ENCODE peak calls at places on chromosomes 11 and 22, in nine cellular contexts. S, V, H, Y, Q, N, C, X and O are unnamed samples.
A peak's percentile ranks its signal among the peaks of the same experiment; 100 is the strongest.

GRCh38 chr11:73404048-73404447 is 27.8 kb downstream of the RELT start:
- DNase-seq in C (peak; percentile 28), H (peak; percentile 73), X (no peak), N (no peak), Y (peak; percentile 63), V (peak; percentile 68), S (peak; percentile 76), Q (peak; percentile 90), O (no peak)

GRCh38 chr11:75147875-75148263 is 3.0 kb upstream of the SLCO2B1 start:
- DNase-seq in C (no peak), V (no peak), H (no peak), Q (no peak), X (no peak), S (peak; percentile 51), N (no peak), Y (no peak), O (no peak)

GRCh38 chr11:119338318-119338890 is 2.3 kb downstream of the C1QTNF5 start:
- DNase-seq in H (peak; percentile 92), S (peak; percentile 65), C (peak; percentile 39), V (peak; percentile 91), N (peak; percentile 74), X (peak; percentile 88), Y (peak; percentile 63), Q (peak; percentile 95), O (no peak)

GRCh38 chr22:46726986-46727317 is 11.1 kb downstream of the CERK start:
- DNase-seq in X (no peak), H (no peak), S (no peak), V (no peak), Y (no peak), Q (no peak), C (no peak), N (no peak), O (no peak)

GRCh38 chr22:37896181-37896592 is 9.9 kb upstream of the MICALL1 start:
- DNase-seq in C (no peak), Y (no peak), Q (peak; percentile 68), N (no peak), V (peak; percentile 88), H (peak; percentile 43), X (no peak), S (no peak), O (no peak)

GRCh38 chr22:45083659-45084305 is 74.0 kb upstream of the PHF21B start:
- DNase-seq in V (peak; percentile 76), Y (peak; percentile 18), C (no peak), H (no peak), N (no peak), X (no peak), Q (no peak), S (no peak), O (no peak)

GRCh38 chr11:59802639-59803176 is 7.9 kb downstream of the MRPL16 start:
- DNase-seq in Y (peak; percentile 58), H (peak; percentile 58), N (no peak), Q (no peak), V (peak; percentile 84), S (no peak), C (peak; percentile 46), X (peak; percentile 4), O (no peak)

GRCh38 chr11:118076754-118077281 is at the start of gene TMPRSS4:
- DNase-seq in X (no peak), C (peak; percentile 61), Q (no peak), N (peak; percentile 84), H (peak; percentile 79), Y (no peak), S (no peak), V (peak; percentile 83), O (no peak)

GRCh38 chr11:60948251-60948650 is 3.7 kb downstream of the SLC15A3 start:
- DNase-seq in Q (no peak), V (no peak), C (no peak), N (no peak), Y (no peak), H (no peak), X (no peak), S (no peak), O (no peak)

GRCh38 chr11:112012877-112013276 is 12.3 kb upstream of the DLAT start:
- DNase-seq in Q (no peak), V (peak; percentile 76), S (no peak), X (no peak), N (no peak), H (no peak), Y (no peak), C (no peak), O (no peak)

GRCh38 chr11:122696662-122697061 is 41.1 kb downstream of the UBASH3B start:
- DNase-seq in C (no peak), Y (no peak), S (no peak), Q (no peak), H (no peak), N (no peak), V (no peak), X (no peak), O (no peak)

DNA sequence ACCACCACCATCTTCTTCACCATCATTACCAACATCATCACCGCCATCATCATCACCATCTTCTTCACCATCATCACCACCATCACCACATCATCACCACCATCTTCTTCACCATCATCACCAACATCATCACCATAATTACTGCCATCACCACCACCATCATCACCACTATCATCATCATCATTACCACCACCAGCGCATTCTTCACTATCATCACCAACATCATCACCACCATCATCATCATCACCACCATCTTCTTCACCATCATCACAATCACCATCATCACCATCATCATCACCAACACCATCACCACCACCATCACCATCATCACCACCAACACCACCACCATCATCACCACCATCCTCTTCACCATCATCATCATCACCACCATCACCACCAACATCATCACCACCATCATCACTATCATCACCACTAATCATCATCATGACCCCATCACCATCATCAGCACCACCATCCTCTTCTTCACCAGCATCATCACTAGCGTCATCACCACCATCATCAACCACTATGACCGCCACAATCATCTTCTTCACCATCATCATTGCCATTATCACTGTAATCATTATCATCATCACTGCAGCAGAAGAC is 303.8 kb downstream of the CTTN start:
- DNase-seq in Q (no peak), N (no peak), H (no peak), Y (no peak), X (no peak), S (no peak), V (no peak), C (no peak), O (no peak)
- H3K4me1 ChIP-seq in Q (no peaks in the 10 kb centered on the region), N (no peaks in the 10 kb centered on the region), H (no peaks in the 10 kb centered on the region), Y (no peaks in the 10 kb centered on the region), X (peaks cover 12% of the 10 kb centered on the region), S (no peaks in the 10 kb centered on the region), V (peaks cover 11% of the 10 kb centered on the region), C (no peaks in the 10 kb centered on the region), O (no peaks in the 10 kb centered on the region)

GRCh38 chr22:17565986-17566687 is 2.8 kb downstream of the SLC25A18 start:
- DNase-seq in C (no peak), S (no peak), N (no peak), Y (no peak), V (no peak), H (no peak), X (no peak), Q (no peak), O (no peak)
- H3K4me1 ChIP-seq in C (no peaks in the 10 kb centered on the region), S (peaks cover 46% of the 10 kb centered on the region), N (no peaks in the 10 kb centered on the region), Y (peaks cover 15% of the 10 kb centered on the region), V (peaks cover 9% of the 10 kb centered on the region), H (peaks cover 42% of the 10 kb centered on the region), X (peaks cover 31% of the 10 kb centered on the region), Q (no peaks in the 10 kb centered on the region), O (peaks cover 27% of the 10 kb centered on the region)

DNA sequence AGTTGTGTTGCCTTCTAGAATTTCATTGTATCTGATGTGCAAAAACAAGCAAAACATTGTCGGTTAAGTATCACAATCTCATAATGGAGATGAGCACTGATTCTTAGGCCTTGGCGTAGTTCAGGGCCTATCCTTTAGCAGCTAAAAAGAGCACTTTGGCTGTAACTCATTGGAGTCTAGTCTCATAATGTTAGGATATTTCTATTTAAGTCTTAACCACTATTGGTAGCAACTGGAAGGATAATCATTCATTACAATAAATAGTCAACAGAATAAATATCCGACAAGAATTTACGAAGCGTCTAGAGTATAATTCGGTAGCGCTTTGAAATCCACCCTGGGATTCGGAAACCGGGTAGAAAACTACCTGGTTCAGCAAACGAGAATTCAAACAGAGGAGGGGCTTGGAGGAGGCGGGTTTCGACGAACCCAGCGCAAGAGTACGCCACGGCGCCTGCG is 461 bp upstream of the EED start:
- DNase-seq in C (peak; percentile 86), V (peak; percentile 79), Y (peak; percentile 91), X (no peak), S (peak; percentile 87), Q (peak; percentile 92), N (peak; percentile 87), H (peak; percentile 95), O (no peak)
- H3K4me1 ChIP-seq in C (peaks cover 7% of the 10 kb centered on the region), V (peaks cover 25% of the 10 kb centered on the region), Y (peaks cover 32% of the 10 kb centered on the region), X (peaks cover 7% of the 10 kb centered on the region), S (peaks cover 49% of the 10 kb centered on the region), Q (peaks cover 3% of the 10 kb centered on the region), N (peaks cover 27% of the 10 kb centered on the region), H (peaks cover 23% of the 10 kb centered on the region), O (peaks cover 27% of the 10 kb centered on the region)

GRCh38 chr22:43851058-43851978 is 11.0 kb downstream of the SULT4A1 start:
- DNase-seq in Y (no peak), H (no peak), V (no peak), C (no peak), N (no peak), Q (peak; percentile 24), X (no peak), S (no peak), O (no peak)
- H3K4me1 ChIP-seq in Y (no peaks in the 10 kb centered on the region), H (no peaks in the 10 kb centered on the region), V (no peaks in the 10 kb centered on the region), C (no peaks in the 10 kb centered on the region), N (no peaks in the 10 kb centered on the region), Q (no peaks in the 10 kb centered on the region), X (no peaks in the 10 kb centered on the region), S (peaks cover 4% of the 10 kb centered on the region), O (no peaks in the 10 kb centered on the region)

GRCh38 chr22:19382240-19382639 is 49.3 kb downstream of the HIRA start:
- DNase-seq in H (no peak), Y (no peak), V (no peak), Q (no peak), N (no peak), C (no peak), X (no peak), S (no peak), O (no peak)

GRCh38 chr22:19385221-19385906 is 46.2 kb downstream of the HIRA start:
- DNase-seq in C (no peak), S (no peak), Y (no peak), V (no peak), Q (no peak), N (no peak), X (no peak), H (no peak), O (no peak)

GRCh38 chr22:19387575-19387974 is 44.0 kb downstream of the HIRA start:
- DNase-seq in V (no peak), H (no peak), N (no peak), X (no peak), Y (no peak), Q (no peak), S (no peak), C (no peak), O (no peak)

GRCh38 chr22:19383292-19383691 is 48.2 kb downstream of the HIRA start:
- DNase-seq in H (no peak), N (no peak), Y (no peak), X (no peak), C (no peak), S (no peak), V (no peak), Q (peak; percentile 89), O (no peak)

DNA sequence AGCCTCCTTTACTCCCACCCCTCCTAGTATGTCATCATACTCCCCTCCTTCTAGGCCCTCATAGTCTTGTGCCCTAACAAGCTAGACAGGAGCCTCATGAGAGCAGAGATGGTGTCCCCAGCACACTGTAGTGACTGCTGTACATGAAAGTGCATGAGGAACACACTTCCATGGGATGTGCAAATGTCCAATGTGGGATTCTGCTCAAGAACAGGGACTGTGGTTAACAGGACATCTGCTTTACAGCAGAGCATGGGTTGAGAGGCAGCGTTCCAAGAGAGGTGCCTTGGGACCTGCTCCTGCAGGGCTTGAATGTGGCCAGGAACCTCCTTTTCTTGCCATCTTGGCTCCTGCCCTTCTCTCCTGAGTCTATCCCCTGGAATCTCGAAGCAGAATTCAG is 45.3 kb downstream of the HIRA start:
- DNase-seq in X (no peak), H (no peak), C (no peak), Y (no peak), Q (no peak), N (no peak), V (no peak), S (no peak), O (no peak)
- H3K4me1 ChIP-seq in X (no peaks in the 10 kb centered on the region), H (no peaks in the 10 kb centered on the region), C (no peaks in the 10 kb centered on the region), Y (no peaks in the 10 kb centered on the region), Q (peaks cover 4% of the 10 kb centered on the region), N (no peaks in the 10 kb centered on the region), V (no peaks in the 10 kb centered on the region), S (peaks cover 11% of the 10 kb centered on the region), O (no peaks in the 10 kb centered on the region)